ENCODE peak calls at places on chromosomes 5 and 9, in seven cellular contexts. M is mammary epithelial cell, I is sigmoid colon, K is fibroblast of lung, T is thyroid gland, X is dorsolateral prefrontal cortex, H is HepG2. Z is an unnamed sample.

GRCh38 chr5:15797116-15797515 is 297.1 kb downstream of the FBXL7 start:
- DNase-seq in M (no peak), T (no peak), K (no peak), I (no peak), H (no peak), X (no peak), Z (no peak)

GRCh38 chr5:133240425-133241091 is 188.7 kb downstream of the HSPA4 start:
- DNase-seq in I (no peak), M (peak; percentile 98), K (peak; percentile 98), H (peak; percentile 90), T (no peak), X (peak; percentile 62), Z (no peak)

GRCh38 chr5:60026174-60026573 is 132.6 kb upstream of the PDE4D start:
- DNase-seq in X (no peak), T (no peak), I (no peak), H (no peak), K (peak; percentile 80), M (peak; percentile 1), Z (no peak)

GRCh38 chr9:77402286-77402685 is 225.0 kb downstream of the VPS13A start:
- DNase-seq in H (no peak), I (no peak), K (peak; percentile 35), M (no peak), T (no peak), X (no peak), Z (no peak)

GRCh38 chr5:83368835-83369234 is 102.7 kb upstream of the VCAN start:
- DNase-seq in I (no peak), K (no peak), X (no peak), T (no peak), H (no peak), M (no peak), Z (no peak)

GRCh38 chr5:149735066-149735465 is 5.0 kb downstream of the PPARGC1B start:
- DNase-seq in H (no peak), I (no peak), T (peak; percentile 5), K (no peak), X (no peak), M (peak; percentile 12), Z (no peak)

GRCh38 chr5:128668921-128669320 is 130.9 kb upstream of the FBN2 start:
- DNase-seq in T (no peak), H (no peak), X (no peak), K (no peak), I (no peak), M (peak; percentile 25), Z (no peak)

GRCh38 chr9:12289711-12290110 is 403.5 kb upstream of the TYRP1 start:
- DNase-seq in H (no peak), I (no peak), X (no peak), K (no peak), T (no peak), M (no peak), Z (no peak)

GRCh38 chr9:18855636-18856035 is 177.4 kb downstream of the SAXO1 start:
- DNase-seq in M (no peak), I (no peak), X (peak; percentile 63), H (no peak), K (peak; percentile 43), T (no peak), Z (no peak)

GRCh38 chr9:109473329-109473728 is 24.8 kb downstream of the PTPN3 start:
- DNase-seq in H (no peak), X (no peak), M (peak; percentile 41), K (no peak), I (no peak), T (peak; percentile 55), Z (no peak)

GRCh38 chr5:97101189-97101910 is 41.1 kb downstream of the LIX1 start:
- DNase-seq in M (no peak), X (peak; percentile 61), I (no peak), H (no peak), T (no peak), K (peak; percentile 40), Z (no peak)

GRCh38 chr5:147481857-147482256 is 28.0 kb downstream of the DPYSL3 start:
- DNase-seq in I (no peak), K (peak; percentile 87), M (peak; percentile 18), H (no peak), X (no peak), T (no peak), Z (no peak)

GRCh38 chr9:74951725-74952151 is 974 bp downstream of the C9orf40 start:
- DNase-seq in T (peak; percentile 43), I (peak; percentile 69), X (peak; percentile 13), H (peak; percentile 15), K (peak; percentile 33), M (peak; percentile 35), Z (peak; percentile 29)

GRCh38 chr5:78787763-78788162 is 139.2 kb upstream of the LHFPL2 start:
- DNase-seq in I (no peak), X (no peak), T (no peak), M (no peak), K (no peak), H (no peak), Z (no peak)

GRCh38 chr9:110399983-110400382 is 62.3 kb upstream of the TXNDC8 start:
- DNase-seq in H (no peak), X (no peak), T (no peak), M (no peak), I (no peak), K (peak; percentile 27), Z (no peak)

GRCh38 chr9:113990975-113991471 is 87.1 kb downstream of the AMBP start:
- DNase-seq in I (no peak), H (no peak), K (no peak), M (no peak), X (no peak), T (peak; percentile 85), Z (no peak)

GRCh38 chr5:124162782-124163532 is 583.5 kb downstream of the ZNF608 start:
- DNase-seq in X (peak; percentile 92), I (no peak), M (peak; percentile 9), H (peak; percentile 49), T (peak; percentile 16), K (peak; percentile 63), Z (no peak)

GRCh38 chr9:4923580-4924544 is 61.2 kb upstream of the JAK2 start:
- DNase-seq in T (no peak), M (peak; percentile 28), I (no peak), K (peak; percentile 19), X (no peak), H (peak; percentile 51), Z (no peak)

GRCh38 chr5:168879929-168880328 is 300.8 kb upstream of the PANK3 start:
- DNase-seq in I (no peak), X (no peak), K (peak; percentile 10), M (no peak), H (no peak), T (peak; percentile 36), Z (no peak)

DNA sequence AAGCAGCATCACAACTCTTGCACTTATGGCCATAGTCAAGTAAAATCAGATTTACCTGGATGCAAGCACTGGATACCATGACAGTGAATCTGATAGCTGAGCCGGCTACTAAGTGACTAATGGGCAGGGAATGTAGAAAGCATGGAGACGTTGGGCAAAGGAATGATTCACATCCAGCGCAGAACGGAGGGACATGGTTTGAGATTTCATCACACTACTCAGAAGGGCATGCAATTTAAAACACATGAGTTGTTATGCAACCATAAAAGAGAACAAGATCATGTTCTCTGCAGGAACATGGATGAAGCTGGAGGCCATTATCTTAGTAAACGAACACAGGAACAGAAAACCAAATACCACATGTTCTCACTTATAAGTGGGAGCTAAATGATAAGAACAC is 169.1 kb upstream of the PIK3R1 start:
- DNase-seq in H (peak; percentile 6), I (no peak), M (peak; percentile 96), X (no peak), K (peak; percentile 98), T (no peak), Z (no peak)
- H3K27ac ChIP-seq in H (no peak overlapping the region), I (no peak overlapping the region), M (no peak overlapping the region), X (no peak overlapping the region), K (peak overlapping the region; percentile 56), T (no peak overlapping the region), Z (no peak overlapping the region)

DNA sequence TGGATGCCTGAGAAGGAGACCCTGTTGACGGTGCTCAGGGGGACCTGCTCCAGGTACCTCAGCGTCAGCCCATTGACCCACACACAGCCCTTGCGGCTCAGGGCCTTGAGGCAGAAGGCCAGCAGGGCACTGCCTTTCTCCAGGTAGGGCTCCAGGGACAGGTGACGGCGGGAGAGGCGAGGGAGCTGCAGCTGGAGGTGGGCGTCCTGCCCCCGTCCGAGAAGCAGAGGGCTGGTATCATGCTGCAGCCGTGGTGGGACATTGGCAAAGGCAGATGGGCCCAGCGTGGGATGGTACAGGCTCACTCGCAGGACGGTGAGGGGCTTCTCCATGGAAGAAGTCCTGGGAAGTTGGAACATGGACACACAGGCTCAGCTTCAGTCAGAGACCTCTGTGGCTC is 2.5 kb upstream of the DCANP1 start:
- DNase-seq in T (no peak), K (no peak), M (no peak), X (no peak), I (peak; percentile 50), H (no peak), Z (no peak)
- H3K27me3 ChIP-seq in T (no peaks in the 10 kb centered on the region), K (peaks cover 9% of the 10 kb centered on the region), M (peaks cover 2% of the 10 kb centered on the region), X (no peaks in the 10 kb centered on the region), I (no peaks in the 10 kb centered on the region), H (peaks cover 39% of the 10 kb centered on the region), Z (peaks cover 5% of the 10 kb centered on the region)

DNA sequence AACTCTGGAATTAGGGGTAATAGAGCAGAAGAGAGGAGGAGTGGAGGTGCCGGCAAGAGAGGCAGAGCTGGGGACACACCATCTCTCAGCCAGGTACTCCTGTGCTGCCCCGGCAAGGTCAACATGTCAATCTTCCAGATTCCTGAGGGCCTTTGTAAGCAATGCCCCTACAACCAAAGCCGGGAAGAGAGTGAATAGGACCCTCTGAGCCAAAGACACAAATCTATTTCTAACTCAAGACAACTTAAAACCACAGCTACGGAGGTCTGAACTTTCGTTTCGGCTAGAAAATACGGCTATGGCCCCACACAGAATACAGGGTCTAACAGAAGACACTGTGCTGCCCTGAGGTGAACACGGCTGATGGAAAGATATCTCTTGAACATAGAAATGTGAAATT is 66.6 kb downstream of the SERINC5 start:
- DNase-seq in M (no peak), K (no peak), T (no peak), I (no peak), X (no peak), H (no peak), Z (peak; percentile 60)
- H3K4me3 ChIP-seq in M (no peak overlapping the region), K (no peak overlapping the region), T (no peak overlapping the region), I (peak overlapping the region; percentile 8), X (no peak overlapping the region), H (no peak overlapping the region), Z (peak overlapping the region; percentile 81)

GRCh38 chr5:126415789-126416188 is 7.4 kb upstream of the GRAMD2B start:
- DNase-seq in K (no peak), I (no peak), M (no peak), X (no peak), T (no peak), H (no peak), Z (no peak)
- H3K27ac ChIP-seq in K (no peak overlapping the region), I (peak overlapping the region; percentile 77), M (peak overlapping the region; percentile 27), X (peak overlapping the region; percentile 76), T (peak overlapping the region; percentile 31), H (no peak overlapping the region), Z (no peak overlapping the region)

GRCh38 chr9:121686930-121687541 is 35.6 kb downstream of the DAB2IP start:
- DNase-seq in K (peak; percentile 43), M (peak; percentile 57), I (peak; percentile 91), X (peak; percentile 81), H (peak; percentile 63), T (peak; percentile 78), Z (no peak)
- H3K27me3 ChIP-seq in K (no peaks in the 10 kb centered on the region), M (no peaks in the 10 kb centered on the region), I (no peaks in the 10 kb centered on the region), X (no peaks in the 10 kb centered on the region), H (no peaks in the 10 kb centered on the region), T (no peaks in the 10 kb centered on the region), Z (no peaks in the 10 kb centered on the region)